ENCODE peak calls at places on chromosomes 4 and X, in four cellular contexts. R is fibroblast of lung, K is cardiac fibroblast, D is spleen. L is an unnamed sample.

GRCh38 chrX:154797006-154797405 is 8.3 kb downstream of the MPP1 start:
- DNase-seq in D (no peak), K (no peak), R (peak), L (no peak)

GRCh38 chr4:4763815-4764202 is 95.7 kb upstream of the MSX1 start:
- DNase-seq in R (no peak), K (no peak), D (no peak), L (no peak)

GRCh38 chr4:48967101-48967500 is 19.0 kb upstream of the CWH43 start:
- DNase-seq in R (peak), D (no peak), K (no peak), L (no peak)

GRCh38 chrX:28498658-28499057 is 88.6 kb upstream of the IL1RAPL1 start:
- DNase-seq in K (peak), D (no peak), R (peak), L (no peak)

GRCh38 chr4:98994474-98995182 is 893 bp upstream of the METAP1 start:
- DNase-seq in R (peak), D (no peak), K (no peak), L (no peak)

GRCh38 chrX:136094962-136095361 is 52.4 kb upstream of the FHL1 start:
- DNase-seq in K (no peak), R (no peak), D (no peak), L (no peak)

GRCh38 chr4:73315091-73315490 is 56.5 kb upstream of the ANKRD17 start:
- DNase-seq in D (no peak), R (peak), K (peak), L (no peak)

GRCh38 chr4:165569031-165569430 is 190.2 kb downstream of the CPE start:
- DNase-seq in K (no peak), R (peak), D (no peak), L (no peak)

GRCh38 chr4:139522457-139522856 is 33.6 kb downstream of the SETD7 start:
- DNase-seq in D (no peak), K (no peak), R (no peak), L (no peak)

GRCh38 chr4:147518846-147519767 is 38.2 kb downstream of the EDNRA start:
- DNase-seq in R (peak), K (peak), D (no peak), L (no peak)

GRCh38 chrX:18971506-18971905 is 12.4 kb downstream of the PHKA2 start:
- DNase-seq in D (no peak), R (no peak), K (no peak), L (no peak)

GRCh38 chr4:169485791-169486742 is 126.3 kb downstream of the NEK1 start:
- DNase-seq in D (no peak), R (peak), K (peak), L (no peak)

GRCh38 chr4:132195181-132195580 is 953.9 kb upstream of the PCDH10 start:
- DNase-seq in D (no peak), R (peak), K (peak), L (no peak)

GRCh38 chr4:7195546-7196282 is 3.4 kb downstream of the SORCS2 start:
- DNase-seq in D (no peak), K (peak), R (peak), L (no peak)

DNA sequence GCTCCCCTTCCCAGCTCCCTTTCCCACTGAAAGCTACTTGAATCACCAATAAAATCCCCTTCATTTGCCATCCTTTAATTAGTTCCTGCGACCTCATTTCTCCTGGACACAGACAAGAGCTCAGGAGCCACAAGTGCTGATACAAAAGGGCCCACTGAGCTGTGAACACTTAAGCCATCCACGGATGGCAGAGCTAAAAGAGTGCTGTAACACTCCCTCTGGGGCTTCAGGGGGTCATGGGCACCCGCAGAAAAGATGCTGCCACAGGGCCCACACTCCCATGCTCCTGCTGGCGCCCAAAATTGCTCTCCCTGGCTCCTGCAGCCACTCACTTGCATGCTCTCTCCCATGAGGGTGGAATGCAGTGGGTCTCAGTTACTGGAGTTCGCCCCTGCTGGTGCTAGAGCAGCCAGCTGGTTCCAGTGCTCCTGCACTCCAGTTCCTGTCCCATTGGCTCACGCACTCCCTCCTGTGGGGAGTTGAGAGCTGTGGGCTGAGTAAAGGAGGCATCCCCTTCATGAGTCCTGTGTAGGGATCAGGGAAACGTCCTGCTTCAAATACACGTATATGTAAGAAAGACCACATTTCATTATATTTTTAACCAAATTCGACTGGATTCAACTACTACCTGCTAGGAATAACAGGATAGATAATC is 1291.0 kb downstream of the ARAP2 start:
- DNase-seq in K (no peak), D (no peak), R (no peak), L (no peak)
- TF ChIP-seq CTCF in K (no peak), D (no peak), R (no peak), L (no peak)

GRCh38 chrX:10636337-10636736 is 16.0 kb upstream of the MID1 start:
- DNase-seq in R (peak), K (peak), D (no peak), L (no peak)
- TF ChIP-seq CTCF in R (peak), K (peak), D (peak), L (peak)

GRCh38 chr4:46387956-46388355 is 2.0 kb downstream of the GABRA2 start:
- DNase-seq in R (no peak), K (no peak), D (no peak), L (no peak)
- TF ChIP-seq CTCF in R (no peak), K (no peak), D (no peak), L (no peak)

GRCh38 chr4:96390404-96390803 is 550.5 kb downstream of the PDHA2 start:
- DNase-seq in K (no peak), D (no peak), R (no peak), L (no peak)

GRCh38 chr4:96389752-96390151 is 549.9 kb downstream of the PDHA2 start:
- DNase-seq in R (no peak), D (no peak), K (no peak), L (no peak)

GRCh38 chr4:96395747-96396146 is 555.9 kb downstream of the PDHA2 start:
- DNase-seq in K (no peak), D (no peak), R (no peak), L (no peak)
- TF ChIP-seq CTCF in K (no peak), D (no peak), R (no peak), L (no peak)

DNA sequence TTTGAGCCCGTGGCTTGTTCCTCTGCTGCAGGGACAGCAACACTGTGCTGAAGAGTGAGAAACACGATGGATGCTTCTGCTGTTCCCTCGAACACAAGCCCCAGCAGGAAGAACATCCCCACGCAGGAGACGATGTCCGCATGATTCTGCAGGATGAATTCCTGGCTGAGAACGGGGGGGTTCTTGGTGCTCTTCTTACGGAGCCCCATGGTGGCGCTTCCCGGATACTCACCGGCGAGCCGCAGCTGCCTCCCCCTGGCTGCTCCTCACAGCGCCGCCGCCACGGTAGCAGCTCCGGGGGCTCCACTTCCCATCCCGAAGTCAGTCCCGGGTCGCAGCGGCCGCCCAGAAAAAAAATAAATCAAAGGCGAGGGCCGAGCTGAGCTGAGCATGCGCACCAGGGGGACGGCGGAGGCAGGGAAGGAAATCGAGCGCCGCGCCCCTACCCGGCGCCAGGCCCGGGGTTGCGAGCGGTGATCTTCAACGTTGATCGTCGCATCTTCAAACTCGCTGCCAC is at the start of gene TRAM1L1:
- DNase-seq in R (peak), K (peak), D (peak), L (no peak)
- TF ChIP-seq CTCF in R (peak), K (no peak), D (no peak), L (no peak)